ENCODE peak calls at places on chromosomes 1 and 21, in eight cellular contexts. T is transverse colon, F is suprapubic skin, M is IMR-90, C is tibial nerve, B is sigmoid colon, E is HCT116, D is body of pancreas. N is an unnamed sample. For H3K4me1, the result is how much of the 10 kb centered on the place peaks cover.

GRCh38 chr1:30315185-30315960 is 408.0 kb downstream of the MATN1 start:
- DNase-seq in B (no peak), M (peak), C (no peak), D (no peak), E (peak), F (peak), T (no peak), N (no peak)

GRCh38 chr1:156082111-156083091 is at the start of gene MEX3A:
- DNase-seq in F (peak), T (peak), M (peak), E (no peak), C (no peak), D (peak), B (peak), N (peak)

GRCh38 chr1:71465093-71465492 is 384.3 kb upstream of the ZRANB2 start:
- DNase-seq in M (no peak), C (no peak), F (no peak), B (no peak), E (no peak), T (no peak), D (no peak), N (no peak)

GRCh38 chr1:10679521-10680220 is 116.8 kb downstream of the CASZ1 start:
- DNase-seq in C (no peak), F (no peak), E (peak), D (peak), M (peak), T (peak), B (no peak), N (peak)

GRCh38 chr1:246450485-246451251 is 56.4 kb downstream of the SMYD3 start:
- DNase-seq in F (no peak), C (no peak), M (peak), T (no peak), E (peak), B (no peak), D (no peak), N (no peak)

GRCh38 chr1:173295391-173295790 is 88.3 kb upstream of the TNFSF4 start:
- DNase-seq in T (no peak), E (no peak), C (no peak), M (no peak), F (no peak), B (no peak), D (no peak), N (no peak)

GRCh38 chr1:20691872-20692271 is 25.9 kb downstream of the KIF17 start:
- DNase-seq in B (no peak), T (no peak), E (no peak), F (no peak), C (no peak), M (no peak), D (no peak), N (no peak)

GRCh38 chr21:40047993-40048730 is 180.9 kb downstream of the PCP4 start:
- DNase-seq in F (no peak), B (peak), D (peak), M (no peak), C (no peak), T (no peak), E (no peak), N (no peak)

GRCh38 chr21:32456497-32456918 is 44.0 kb downstream of the EVA1C start:
- DNase-seq in M (peak), D (no peak), B (peak), E (no peak), C (no peak), T (no peak), F (no peak), N (peak)

GRCh38 chr1:18950415-18951026 is 6.0 kb downstream of the IFFO2 start:
- DNase-seq in F (no peak), T (no peak), D (no peak), B (peak), M (no peak), C (no peak), E (no peak), N (no peak)

GRCh38 chr21:38679531-38679930 is 126.2 kb upstream of the ETS2 start:
- DNase-seq in C (no peak), B (no peak), T (no peak), E (no peak), D (no peak), F (no peak), M (peak), N (no peak)

DNA sequence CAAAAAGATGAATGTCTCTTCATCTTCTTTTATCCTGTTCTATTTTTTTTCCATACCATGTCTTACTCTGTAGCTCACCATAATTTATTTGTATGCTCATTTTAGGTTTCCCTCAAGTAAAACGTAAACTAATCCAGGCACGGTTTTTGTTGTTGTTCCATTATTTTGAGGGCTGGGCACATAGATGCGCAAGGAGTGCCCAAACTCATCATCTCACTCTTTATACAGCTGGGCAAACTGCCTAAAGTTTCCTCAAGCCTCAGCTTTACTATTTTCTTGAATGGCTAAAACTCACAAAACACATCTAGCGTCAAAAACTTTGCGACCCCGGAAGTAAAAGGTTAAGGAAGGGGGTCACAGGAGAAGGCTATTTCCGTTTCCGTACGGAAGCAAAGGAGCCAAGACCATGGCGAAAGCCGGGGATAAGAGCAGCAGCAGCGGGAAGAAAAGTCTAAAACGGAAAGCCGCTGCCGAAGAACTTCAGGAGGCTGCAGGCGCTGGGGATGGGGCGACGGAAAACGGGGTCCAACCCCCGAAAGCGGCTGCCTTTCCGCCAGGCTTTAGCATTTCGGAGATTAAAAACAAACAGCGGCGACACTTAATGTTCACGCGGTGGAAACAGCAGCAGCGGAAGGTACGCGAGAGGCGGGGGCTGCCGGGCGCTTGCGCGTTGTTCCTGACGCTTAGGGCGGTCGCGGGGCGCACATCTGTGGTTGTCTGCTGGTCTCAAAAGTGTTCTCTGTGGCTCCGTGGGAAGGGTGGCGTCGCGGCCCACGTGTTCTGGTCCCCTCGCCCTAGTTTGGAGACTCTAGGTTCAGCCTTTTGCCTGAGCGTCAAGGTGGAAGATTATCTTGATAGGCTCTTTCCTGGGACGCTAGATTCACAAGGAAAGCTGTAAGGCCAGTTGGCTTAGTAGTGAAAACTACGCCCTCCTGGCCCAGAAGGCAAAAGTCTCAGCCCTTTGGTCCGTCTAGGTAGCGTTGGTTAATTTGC is at the start of gene RPF1:
- DNase-seq in E (peak), D (peak), B (peak), T (peak), C (peak), F (peak), M (peak), N (peak)
- TF ChIP-seq POLR2A in E (peak), D (peak), B (peak), T (peak), C (peak), F (no peak), M (peak), N (peak)

DNA sequence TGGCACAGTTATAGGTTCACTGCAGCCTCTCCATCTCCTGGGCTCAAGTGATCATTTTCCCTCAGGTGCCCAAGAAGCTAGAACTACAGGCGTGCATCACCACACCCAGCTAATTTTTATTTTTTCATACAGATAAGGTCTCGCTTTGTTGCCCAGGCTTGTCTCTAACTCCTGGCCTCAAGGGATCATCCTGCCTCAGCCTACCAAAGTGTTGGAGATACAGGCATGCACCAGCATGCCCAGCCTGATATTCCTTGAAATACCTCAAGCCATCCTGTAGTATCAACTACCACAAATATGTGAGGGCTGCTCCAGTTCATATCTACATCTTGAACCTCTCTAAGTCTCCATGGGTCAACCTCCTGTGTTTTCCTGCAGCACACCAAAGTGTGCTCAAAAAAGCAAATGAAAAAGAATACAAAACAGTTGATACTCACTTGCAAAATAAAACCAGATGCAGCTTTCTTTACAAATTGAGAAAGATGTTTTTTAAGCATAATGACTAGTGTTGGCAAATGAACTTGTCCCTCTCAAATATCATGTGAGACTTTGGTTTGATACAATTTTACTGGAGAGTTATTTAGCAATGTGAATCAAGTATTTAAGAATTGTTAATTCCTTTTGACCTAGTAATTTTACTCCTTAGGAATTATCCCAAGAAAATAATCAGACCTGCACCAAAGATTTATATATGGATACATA is 197.8 kb downstream of the NRIP1 start:
- DNase-seq in C (no peak), E (no peak), B (no peak), T (no peak), D (no peak), F (no peak), M (no peak), N (no peak)
- H3K4me3 ChIP-seq in C (no peak), E (no peak), B (no peak), T (no peak), D (no peak), F (no peak), M (no peak), N (no peak)

GRCh38 chr1:117365350-117366280 is 1.6 kb upstream of the MAN1A2 start:
- DNase-seq in B (no peak), T (no peak), E (no peak), D (peak), F (no peak), C (no peak), M (peak), N (no peak)
- H3K4me1 ChIP-seq in B (under half), T (under half), E (under half), D (under half), F (under half), C (under half), M (under half), N (under half)

GRCh38 chr1:218344814-218345672 is at the start of gene TGFB2:
- DNase-seq in B (peak), M (peak), D (peak), T (peak), E (no peak), F (no peak), C (peak), N (peak)

GRCh38 chr1:218347316-218347712 is 2.2 kb downstream of the TGFB2 start:
- DNase-seq in E (no peak), D (peak), C (no peak), T (no peak), M (peak), B (peak), F (no peak), N (peak)

GRCh38 chr1:218346391-218347204 is 1.5 kb downstream of the TGFB2 start:
- DNase-seq in D (peak), F (peak), T (no peak), B (peak), C (no peak), M (peak), E (no peak), N (peak)

GRCh38 chr1:218347713-218348627 is 2.8 kb downstream of the TGFB2 start:
- DNase-seq in T (no peak), D (peak), C (no peak), M (peak), B (peak), E (no peak), F (no peak), N (peak)

DNA sequence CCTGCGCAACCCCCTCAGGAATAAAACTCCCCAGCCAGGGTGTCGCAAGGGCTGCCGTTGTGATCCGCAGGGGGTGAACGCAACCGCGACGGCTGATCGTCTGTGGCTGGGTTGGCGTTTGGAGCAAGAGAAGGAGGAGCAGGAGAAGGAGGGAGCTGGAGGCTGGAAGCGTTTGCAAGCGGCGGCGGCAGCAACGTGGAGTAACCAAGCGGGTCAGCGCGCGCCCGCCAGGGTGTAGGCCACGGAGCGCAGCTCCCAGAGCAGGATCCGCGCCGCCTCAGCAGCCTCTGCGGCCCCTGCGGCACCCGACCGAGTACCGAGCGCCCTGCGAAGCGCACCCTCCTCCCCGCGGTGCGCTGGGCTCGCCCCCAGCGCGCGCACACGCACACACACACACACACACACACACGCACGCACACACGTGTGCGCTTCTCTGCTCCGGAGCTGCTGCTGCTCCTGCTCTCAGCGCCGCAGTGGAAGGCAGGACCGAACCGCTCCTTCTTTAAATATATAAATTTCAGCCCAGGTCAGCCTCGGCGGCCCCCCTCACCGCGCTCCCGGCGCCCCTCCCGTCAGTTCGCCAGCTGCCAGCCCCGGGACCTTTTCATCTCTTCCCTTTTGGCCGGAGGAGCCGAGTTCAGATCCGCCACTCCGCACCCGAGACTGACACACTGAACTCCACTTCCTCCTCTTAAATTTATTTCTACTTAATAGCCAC is 696 bp downstream of the TGFB2 start:
- DNase-seq in F (peak), B (peak), D (peak), T (peak), M (peak), C (peak), E (no peak), N (peak)
- TF ChIP-seq POLR2A in F (no peak), B (no peak), D (no peak), T (no peak), M (no peak), C (no peak), E (no peak), N (peak)

N was measured in uterus.